ENCODE peak calls at places on chromosome 7, in eight cellular contexts. N is spleen; R is NCI-H1417; O is stimulated activated CD8-positive, alpha-beta memory T cell treated with anti-CD3 and anti-CD28 coated beads, Interleukin-4, amount 100 ng/mL, for 48 hours; W is RCC 7860; V is GM03348; E is thoracic aorta; I is NCI-H1105 treated with DMSO at 0.1 percent for 48 hours. Q is an unnamed sample.

GRCh38 chr7:90752051-90752450 is 155.9 kb downstream of the CDK14 start:
- DNase-seq in O (no peak), V (no peak), R (no peak), I (no peak), E (no peak), W (no peak), N (no peak), Q (no peak)

GRCh38 chr7:139494835-139495568 is 11.5 kb upstream of the KLRG2 start:
- DNase-seq in R (peak; percentile 96), E (no peak), I (no peak), O (no peak), V (no peak), W (no peak), N (no peak), Q (no peak)

GRCh38 chr7:151789380-151789947 is 87.5 kb downstream of the PRKAG2 start:
- DNase-seq in V (no peak), O (no peak), N (peak; percentile 37), R (no peak), I (no peak), W (no peak), E (no peak), Q (no peak)

GRCh38 chr7:100726998-100727761 is 6.2 kb upstream of the ZAN start:
- DNase-seq in R (no peak), N (no peak), I (no peak), O (no peak), W (no peak), V (peak; percentile 89), E (no peak), Q (no peak)

GRCh38 chr7:2631924-2632716 is at the start of gene TTYH3:
- DNase-seq in R (no peak), N (peak; percentile 94), O (no peak), V (no peak), I (no peak), E (no peak), W (no peak), Q (no peak)

GRCh38 chr7:29336851-29337627 is 142.5 kb downstream of the CHN2 start:
- DNase-seq in N (no peak), I (peak; percentile 64), V (no peak), W (no peak), R (peak; percentile 36), E (no peak), O (no peak), Q (no peak)

GRCh38 chr7:521221-522070 is 1.8 kb upstream of the PDGFA start:
- DNase-seq in I (peak; percentile 31), N (no peak), E (no peak), O (no peak), R (no peak), W (peak; percentile 19), V (peak; percentile 60), Q (no peak)

GRCh38 chr7:44784364-44784763 is 12.1 kb upstream of the PPIA start:
- DNase-seq in O (no peak), V (no peak), W (no peak), E (no peak), N (no peak), R (no peak), I (no peak), Q (no peak)

GRCh38 chr7:151607464-151607867 is 87.8 kb upstream of the RHEB start:
- DNase-seq in N (no peak), I (no peak), R (no peak), W (peak; percentile 72), V (peak; percentile 17), E (no peak), O (no peak), Q (no peak)

Q was measured in NK-92 treated with Interleukin-12 subunit alpha and Interleukin-12 subunit beta, amount 100 ng/mL, for 24 hours.